ENCODE peak calls at places on chromosomes 5 and 9, in six cellular contexts. One of them, this sample, is unnamed.

GRCh38 chr5:124888622-124889521 is 142.4 kb upstream of the ZNF608 start:
- DNase-seq in heart left ventricle: no peak
- DNase-seq in body of pancreas: no peak
- DNase-seq in sigmoid colon: no peak
- DNase-seq in spleen: no peak
- DNase-seq in IMR-90: no peak
- DNase-seq in this sample: no peak

GRCh38 chr9:112086627-112087026 is 88.5 kb downstream of the SUSD1 start:
- DNase-seq in sigmoid colon: no peak
- DNase-seq in heart left ventricle: no peak
- DNase-seq in body of pancreas: no peak
- DNase-seq in spleen: no peak
- DNase-seq in IMR-90: peak
- DNase-seq in this sample: no peak

GRCh38 chr5:11853140-11853539 is 51.1 kb downstream of the CTNND2 start:
- DNase-seq in spleen: no peak
- DNase-seq in IMR-90: no peak
- DNase-seq in body of pancreas: no peak
- DNase-seq in sigmoid colon: no peak
- DNase-seq in heart left ventricle: no peak
- DNase-seq in this sample: no peak

GRCh38 chr5:168796840-168797548 is 217.8 kb upstream of the PANK3 start:
- DNase-seq in IMR-90: no peak
- DNase-seq in sigmoid colon: no peak
- DNase-seq in body of pancreas: no peak
- DNase-seq in heart left ventricle: no peak
- DNase-seq in spleen: no peak
- DNase-seq in this sample: peak

GRCh38 chr9:37410969-37411785 is 11.3 kb upstream of the GRHPR start:
- DNase-seq in IMR-90: peak
- DNase-seq in spleen: peak
- DNase-seq in sigmoid colon: no peak
- DNase-seq in body of pancreas: no peak
- DNase-seq in heart left ventricle: no peak
- DNase-seq in this sample: no peak

GRCh38 chr5:96714450-96714849 is 52.3 kb downstream of the CAST start:
- DNase-seq in body of pancreas: no peak
- DNase-seq in heart left ventricle: no peak
- DNase-seq in sigmoid colon: no peak
- DNase-seq in spleen: no peak
- DNase-seq in IMR-90: no peak
- DNase-seq in this sample: no peak

GRCh38 chr5:139389701-139390638 is at the start of gene MZB1:
- DNase-seq in body of pancreas: no peak
- DNase-seq in spleen: peak
- DNase-seq in heart left ventricle: no peak
- DNase-seq in sigmoid colon: no peak
- DNase-seq in IMR-90: no peak
- DNase-seq in this sample: no peak

GRCh38 chr5:8714197-8714596 is 831.7 kb downstream of the SEMA5A start:
- DNase-seq in spleen: no peak
- DNase-seq in body of pancreas: no peak
- DNase-seq in sigmoid colon: no peak
- DNase-seq in heart left ventricle: no peak
- DNase-seq in IMR-90: no peak
- DNase-seq in this sample: no peak

GRCh38 chr9:71003346-71003745 is 118.1 kb downstream of the TRPM3 start:
- DNase-seq in heart left ventricle: no peak
- DNase-seq in IMR-90: no peak
- DNase-seq in spleen: no peak
- DNase-seq in sigmoid colon: no peak
- DNase-seq in body of pancreas: no peak
- DNase-seq in this sample: no peak

GRCh38 chr5:515273-515836 is 8.9 kb downstream of the SLC9A3 start:
- DNase-seq in heart left ventricle: no peak
- DNase-seq in IMR-90: no peak
- DNase-seq in spleen: no peak
- DNase-seq in body of pancreas: no peak
- DNase-seq in sigmoid colon: no peak
- DNase-seq in this sample: no peak

GRCh38 chr9:134066546-134066922 is 1.3 kb downstream of the BRD3 start:
- DNase-seq in spleen: no peak
- DNase-seq in sigmoid colon: no peak
- DNase-seq in heart left ventricle: no peak
- DNase-seq in body of pancreas: no peak
- DNase-seq in IMR-90: peak
- DNase-seq in this sample: no peak

GRCh38 chr5:82147860-82148573 is 130.1 kb downstream of the RPS23 start:
- DNase-seq in heart left ventricle: no peak
- DNase-seq in sigmoid colon: no peak
- DNase-seq in IMR-90: peak
- DNase-seq in spleen: no peak
- DNase-seq in body of pancreas: no peak
- DNase-seq in this sample: no peak

GRCh38 chr5:147188200-147189108 is 46.4 kb upstream of the STK32A start:
- DNase-seq in body of pancreas: peak
- DNase-seq in heart left ventricle: peak
- DNase-seq in IMR-90: peak
- DNase-seq in sigmoid colon: no peak
- DNase-seq in spleen: no peak
- DNase-seq in this sample: peak

GRCh38 chr9:112898872-112899281 is 8.2 kb upstream of the SLC46A2 start:
- DNase-seq in sigmoid colon: no peak
- DNase-seq in IMR-90: no peak
- DNase-seq in heart left ventricle: no peak
- DNase-seq in body of pancreas: no peak
- DNase-seq in spleen: no peak
- DNase-seq in this sample: no peak

GRCh38 chr5:171395042-171395441 is 7.4 kb downstream of the NPM1 start:
- DNase-seq in body of pancreas: no peak
- DNase-seq in heart left ventricle: no peak
- DNase-seq in IMR-90: no peak
- DNase-seq in spleen: no peak
- DNase-seq in sigmoid colon: no peak
- DNase-seq in this sample: no peak

GRCh38 chr5:171397190-171397589 is 9.5 kb downstream of the NPM1 start:
- DNase-seq in spleen: no peak
- DNase-seq in body of pancreas: no peak
- DNase-seq in IMR-90: no peak
- DNase-seq in sigmoid colon: no peak
- DNase-seq in heart left ventricle: no peak
- DNase-seq in this sample: no peak

GRCh38 chr5:171401167-171401947 is 13.7 kb downstream of the NPM1 start:
- DNase-seq in IMR-90: no peak
- DNase-seq in spleen: no peak
- DNase-seq in sigmoid colon: no peak
- DNase-seq in heart left ventricle: no peak
- DNase-seq in body of pancreas: no peak
- DNase-seq in this sample: no peak

GRCh38 chr5:171397599-171397998 is 9.9 kb downstream of the NPM1 start:
- DNase-seq in body of pancreas: no peak
- DNase-seq in IMR-90: no peak
- DNase-seq in heart left ventricle: no peak
- DNase-seq in spleen: no peak
- DNase-seq in sigmoid colon: no peak
- DNase-seq in this sample: no peak

DNA sequence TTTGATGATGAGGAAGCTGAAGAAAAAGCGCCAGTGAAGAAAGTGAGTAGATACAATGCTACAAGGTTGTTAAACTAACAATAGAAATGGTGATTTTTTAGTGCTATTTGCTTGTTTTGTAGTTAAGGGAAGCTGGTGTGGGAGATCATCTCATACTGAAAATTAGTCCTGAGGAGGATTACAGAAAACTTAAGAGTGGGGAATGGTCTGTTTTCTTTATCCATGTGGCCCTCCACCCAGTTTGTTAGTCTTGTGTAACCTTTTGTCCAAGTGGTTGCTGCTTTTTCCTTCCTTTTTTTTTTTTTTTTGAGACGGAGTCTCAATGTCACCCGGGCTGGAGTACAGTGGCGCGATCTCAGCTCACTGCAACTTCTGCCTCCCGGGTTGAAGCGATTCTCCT is 12.5 kb downstream of the NPM1 start:
- DNase-seq in spleen: no peak
- DNase-seq in sigmoid colon: no peak
- DNase-seq in heart left ventricle: no peak
- DNase-seq in IMR-90: no peak
- DNase-seq in body of pancreas: no peak
- DNase-seq in this sample: no peak
- TF ChIP-seq POLR2A in spleen: no peak
- TF ChIP-seq POLR2A in sigmoid colon: no peak
- TF ChIP-seq POLR2A in heart left ventricle: no peak
- TF ChIP-seq POLR2A in IMR-90: no peak
- TF ChIP-seq POLR2A in body of pancreas: no peak
- TF ChIP-seq POLR2A in this sample: no peak

GRCh38 chr9:14347408-14348224 is 33.7 kb upstream of the NFIB start:
- DNase-seq in sigmoid colon: peak
- DNase-seq in heart left ventricle: peak
- DNase-seq in spleen: no peak
- DNase-seq in body of pancreas: peak
- DNase-seq in IMR-90: no peak
- DNase-seq in this sample: peak
- TF ChIP-seq POLR2A in sigmoid colon: no peak
- TF ChIP-seq POLR2A in heart left ventricle: peak
- TF ChIP-seq POLR2A in spleen: no peak
- TF ChIP-seq POLR2A in body of pancreas: no peak
- TF ChIP-seq POLR2A in IMR-90: no peak
- TF ChIP-seq POLR2A in this sample: no peak

DNA sequence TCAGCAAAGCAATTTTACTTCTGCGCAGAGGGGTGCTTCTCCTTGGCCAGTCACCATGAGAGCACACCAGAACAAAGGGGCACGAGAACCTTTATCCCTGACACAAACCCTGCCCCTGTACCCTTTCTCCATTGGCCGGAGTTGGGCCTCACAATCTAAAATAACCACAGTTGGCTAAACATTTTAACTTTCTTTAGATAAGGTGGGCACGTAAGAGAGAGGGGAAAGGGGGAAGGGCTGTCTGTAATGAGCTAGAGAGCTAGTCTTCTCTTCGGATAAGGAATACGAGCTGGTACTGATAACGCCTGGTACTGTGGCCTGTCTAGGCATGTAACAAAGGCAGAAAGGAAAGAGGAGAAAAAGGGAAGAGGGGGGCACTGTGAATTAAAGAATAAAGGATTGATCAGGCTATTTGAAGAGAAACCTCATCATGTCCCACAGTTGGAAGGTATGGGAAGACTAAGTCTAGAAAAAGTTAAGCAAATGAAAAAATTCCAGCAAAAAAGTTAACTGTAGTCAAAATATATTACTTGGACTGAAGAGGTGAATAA is 1.8 kb upstream of the IARS1 start:
- DNase-seq in heart left ventricle: no peak
- DNase-seq in body of pancreas: no peak
- DNase-seq in sigmoid colon: no peak
- DNase-seq in IMR-90: no peak
- DNase-seq in spleen: no peak
- DNase-seq in this sample: peak
- TF ChIP-seq POLR2A in heart left ventricle: no peak
- TF ChIP-seq POLR2A in body of pancreas: no peak
- TF ChIP-seq POLR2A in sigmoid colon: no peak
- TF ChIP-seq POLR2A in IMR-90: no peak
- TF ChIP-seq POLR2A in spleen: no peak
- TF ChIP-seq POLR2A in this sample: no peak

GRCh38 chr5:132490484-132491367 is at the start of gene IRF1:
- DNase-seq in heart left ventricle: peak
- DNase-seq in IMR-90: peak
- DNase-seq in sigmoid colon: peak
- DNase-seq in body of pancreas: peak
- DNase-seq in spleen: peak
- DNase-seq in this sample: peak
- TF ChIP-seq POLR2A in heart left ventricle: peak
- TF ChIP-seq POLR2A in IMR-90: peak
- TF ChIP-seq POLR2A in sigmoid colon: peak
- TF ChIP-seq POLR2A in body of pancreas: peak
- TF ChIP-seq POLR2A in spleen: peak
- TF ChIP-seq POLR2A in this sample: no peak

DNA sequence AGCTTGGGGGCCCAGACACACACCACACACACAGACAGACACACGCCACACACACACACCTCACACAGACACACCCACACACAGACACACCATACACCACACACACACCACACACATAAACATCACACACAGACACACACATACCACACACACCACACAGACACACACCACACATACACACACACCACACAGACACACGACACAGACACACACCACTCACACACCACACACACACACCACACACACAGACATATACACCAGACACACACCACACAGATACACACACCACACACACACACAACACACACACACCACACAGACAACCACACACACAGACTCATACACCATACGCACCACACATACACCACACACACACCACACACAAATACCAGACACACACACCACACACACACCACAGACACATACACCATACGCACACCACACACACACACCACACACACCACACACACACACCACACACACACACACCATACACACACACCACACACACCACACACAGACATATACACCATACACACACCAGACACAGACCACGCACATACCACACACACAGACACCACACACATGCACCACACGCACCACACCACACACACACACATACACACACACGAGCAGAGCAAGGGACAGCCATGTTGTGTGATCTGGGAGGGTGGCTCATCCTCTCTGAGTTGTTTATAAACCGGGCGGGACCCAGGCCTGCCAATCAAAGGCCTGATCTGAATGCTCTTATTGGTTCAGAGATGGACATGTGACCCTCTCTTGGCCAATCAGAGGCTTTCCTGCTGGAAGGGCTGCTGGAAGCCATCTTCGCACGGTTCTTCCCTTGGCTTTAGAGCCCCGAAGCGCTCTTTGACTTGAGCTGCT is 148.3 kb downstream of the GAPVD1 start:
- DNase-seq in IMR-90: peak
- DNase-seq in heart left ventricle: no peak
- DNase-seq in spleen: no peak
- DNase-seq in sigmoid colon: no peak
- DNase-seq in body of pancreas: no peak
- DNase-seq in this sample: peak
- TF ChIP-seq POLR2A in IMR-90: no peak
- TF ChIP-seq POLR2A in heart left ventricle: no peak
- TF ChIP-seq POLR2A in spleen: no peak
- TF ChIP-seq POLR2A in sigmoid colon: no peak
- TF ChIP-seq POLR2A in body of pancreas: no peak
- TF ChIP-seq POLR2A in this sample: no peak

DNA sequence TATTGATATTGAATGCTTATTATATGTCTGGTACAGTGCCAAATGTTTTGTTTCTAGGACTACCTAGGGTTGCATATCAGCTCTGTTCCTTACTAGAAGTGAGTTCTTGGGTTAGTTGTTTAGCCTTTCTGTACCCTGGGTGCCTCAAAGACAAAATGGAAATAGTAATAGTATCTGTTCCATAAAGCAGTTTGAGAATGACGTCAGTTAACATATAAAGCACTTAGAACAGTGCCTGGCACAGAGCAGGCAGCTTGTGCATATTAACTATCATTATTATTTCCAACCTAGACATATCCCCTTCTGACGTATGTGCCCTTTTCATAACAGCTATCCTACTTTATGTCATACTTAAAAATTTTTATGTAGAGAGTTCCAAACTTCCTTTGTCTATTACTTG is 42.8 kb downstream of the PRDM6 start:
- DNase-seq in body of pancreas: no peak
- DNase-seq in heart left ventricle: no peak
- DNase-seq in spleen: no peak
- DNase-seq in sigmoid colon: no peak
- DNase-seq in IMR-90: no peak
- DNase-seq in this sample: no peak
- TF ChIP-seq POLR2A in body of pancreas: no peak
- TF ChIP-seq POLR2A in heart left ventricle: no peak
- TF ChIP-seq POLR2A in spleen: no peak
- TF ChIP-seq POLR2A in sigmoid colon: no peak
- TF ChIP-seq POLR2A in IMR-90: no peak
- TF ChIP-seq POLR2A in this sample: no peak